ENCODE peak calls at places on chromosomes 1 and 21, in four cellular contexts. One of them, this sample, is unnamed. For H3K4me1, the result is how much of the 10 kb centered on the place peaks cover.

GRCh38 chr1:232423591-232423990 is 206.3 kb downstream of the SIPA1L2 start:
- DNase-seq in sigmoid colon: no peak
- DNase-seq in heart right ventricle: no peak
- DNase-seq in tibial artery: no peak
- DNase-seq in this sample: no peak

GRCh38 chr1:200041337-200042118 is 14.0 kb downstream of the NR5A2 start:
- DNase-seq in sigmoid colon: no peak
- DNase-seq in heart right ventricle: no peak
- DNase-seq in tibial artery: no peak
- DNase-seq in this sample: no peak

GRCh38 chr1:19028110-19028509 is 71.6 kb upstream of the IFFO2 start:
- DNase-seq in sigmoid colon: no peak
- DNase-seq in heart right ventricle: no peak
- DNase-seq in tibial artery: no peak
- DNase-seq in this sample: peak

GRCh38 chr1:222284466-222284865 is 263.4 kb downstream of the HHIPL2 start:
- DNase-seq in sigmoid colon: no peak
- DNase-seq in heart right ventricle: no peak
- DNase-seq in tibial artery: no peak
- DNase-seq in this sample: no peak

GRCh38 chr1:191851799-191852595 is 306.3 kb upstream of the RGS18 start:
- DNase-seq in sigmoid colon: no peak
- DNase-seq in heart right ventricle: no peak
- DNase-seq in tibial artery: no peak
- DNase-seq in this sample: peak

GRCh38 chr21:39712976-39713375 is 32.0 kb upstream of the IGSF5 start:
- DNase-seq in sigmoid colon: no peak
- DNase-seq in heart right ventricle: no peak
- DNase-seq in tibial artery: no peak
- DNase-seq in this sample: no peak

GRCh38 chr1:228048120-228048519 is 34.4 kb upstream of the ARF1 start:
- DNase-seq in sigmoid colon: no peak
- DNase-seq in heart right ventricle: no peak
- DNase-seq in tibial artery: no peak
- DNase-seq in this sample: no peak

GRCh38 chr1:160945079-160945478 is 9.5 kb downstream of the ITLN2 start:
- DNase-seq in sigmoid colon: no peak
- DNase-seq in heart right ventricle: no peak
- DNase-seq in tibial artery: no peak
- DNase-seq in this sample: no peak

GRCh38 chr1:204971700-204972336 is 71.2 kb upstream of the CNTN2 start:
- DNase-seq in sigmoid colon: no peak
- DNase-seq in heart right ventricle: no peak
- DNase-seq in tibial artery: no peak
- DNase-seq in this sample: peak

GRCh38 chr1:166925791-166926483 is 49.4 kb downstream of the ILDR2 start:
- DNase-seq in sigmoid colon: no peak
- DNase-seq in heart right ventricle: peak
- DNase-seq in tibial artery: no peak
- DNase-seq in this sample: no peak

GRCh38 chr1:229714964-229715603 is 89.0 kb downstream of the URB2 start:
- DNase-seq in sigmoid colon: no peak
- DNase-seq in heart right ventricle: no peak
- DNase-seq in tibial artery: no peak
- DNase-seq in this sample: peak

GRCh38 chr1:59669752-59670312 is 144.9 kb upstream of the HOOK1 start:
- DNase-seq in sigmoid colon: peak
- DNase-seq in heart right ventricle: peak
- DNase-seq in tibial artery: peak
- DNase-seq in this sample: no peak

GRCh38 chr1:41805771-41806471 is 112.8 kb downstream of the HIVEP3 start:
- DNase-seq in sigmoid colon: no peak
- DNase-seq in heart right ventricle: no peak
- DNase-seq in tibial artery: no peak
- DNase-seq in this sample: no peak

GRCh38 chr1:234649432-234650081 is 39.6 kb upstream of the IRF2BP2 start:
- DNase-seq in sigmoid colon: no peak
- DNase-seq in heart right ventricle: no peak
- DNase-seq in tibial artery: no peak
- DNase-seq in this sample: no peak

GRCh38 chr1:194338241-194338948 is 1152.0 kb upstream of the B3GALT2 start:
- DNase-seq in sigmoid colon: no peak
- DNase-seq in heart right ventricle: no peak
- DNase-seq in tibial artery: no peak
- DNase-seq in this sample: no peak

GRCh38 chr1:177286396-177286795 is 115.6 kb downstream of the BRINP2 start:
- DNase-seq in sigmoid colon: no peak
- DNase-seq in heart right ventricle: no peak
- DNase-seq in tibial artery: no peak
- DNase-seq in this sample: no peak

GRCh38 chr1:63753591-63753990 is 20.2 kb upstream of the ROR1 start:
- DNase-seq in sigmoid colon: no peak
- DNase-seq in heart right ventricle: no peak
- DNase-seq in tibial artery: no peak
- DNase-seq in this sample: no peak

GRCh38 chr21:25456672-25457071 is 150.6 kb downstream of the MRPL39 start:
- DNase-seq in sigmoid colon: no peak
- DNase-seq in heart right ventricle: no peak
- DNase-seq in tibial artery: no peak
- DNase-seq in this sample: no peak

GRCh38 chr1:156833598-156833997 is 16.9 kb upstream of the SH2D2A start:
- DNase-seq in sigmoid colon: no peak
- DNase-seq in heart right ventricle: no peak
- DNase-seq in tibial artery: no peak
- DNase-seq in this sample: no peak

GRCh38 chr1:93694833-93695232 is 13.2 kb upstream of the BCAR3 start:
- DNase-seq in sigmoid colon: no peak
- DNase-seq in heart right ventricle: no peak
- DNase-seq in tibial artery: no peak
- DNase-seq in this sample: no peak

GRCh38 chr1:162548170-162548569 is 13.4 kb upstream of the UAP1 start:
- DNase-seq in sigmoid colon: peak
- DNase-seq in heart right ventricle: peak
- DNase-seq in tibial artery: peak
- DNase-seq in this sample: no peak

GRCh38 chr1:30756545-30757195 is 904 bp downstream of the LAPTM5 start:
- DNase-seq in sigmoid colon: peak
- DNase-seq in heart right ventricle: peak
- DNase-seq in tibial artery: peak
- DNase-seq in this sample: no peak

GRCh38 chr1:85121744-85122143 is 73.4 kb upstream of the MCOLN3 start:
- DNase-seq in sigmoid colon: no peak
- DNase-seq in heart right ventricle: no peak
- DNase-seq in tibial artery: no peak
- DNase-seq in this sample: no peak

GRCh38 chr1:170931650-170932049 is 3.7 kb upstream of the MROH9 start:
- DNase-seq in sigmoid colon: no peak
- DNase-seq in heart right ventricle: no peak
- DNase-seq in tibial artery: no peak
- DNase-seq in this sample: no peak

GRCh38 chr1:111602974-111603373 is 16.6 kb upstream of the RAP1A start:
- DNase-seq in sigmoid colon: no peak
- DNase-seq in heart right ventricle: no peak
- DNase-seq in tibial artery: no peak
- DNase-seq in this sample: no peak

GRCh38 chr1:48105167-48105566 is 108.0 kb upstream of the TRABD2B start:
- DNase-seq in sigmoid colon: no peak
- DNase-seq in heart right ventricle: no peak
- DNase-seq in tibial artery: no peak
- DNase-seq in this sample: no peak

GRCh38 chr1:207088731-207089626 is at the start of gene C4BPB:
- DNase-seq in sigmoid colon: no peak
- DNase-seq in heart right ventricle: no peak
- DNase-seq in tibial artery: no peak
- DNase-seq in this sample: no peak

GRCh38 chr1:177975588-177976495 is 6.0 kb upstream of the SEC16B start:
- DNase-seq in sigmoid colon: no peak
- DNase-seq in heart right ventricle: no peak
- DNase-seq in tibial artery: no peak
- DNase-seq in this sample: no peak

GRCh38 chr1:154767315-154768240 is 102.5 kb downstream of the KCNN3 start:
- DNase-seq in sigmoid colon: peak
- DNase-seq in heart right ventricle: peak
- DNase-seq in tibial artery: no peak
- DNase-seq in this sample: peak

GRCh38 chr1:33244143-33244808 is 12.0 kb upstream of the ZNF362 start:
- DNase-seq in sigmoid colon: no peak
- DNase-seq in heart right ventricle: no peak
- DNase-seq in tibial artery: no peak
- DNase-seq in this sample: no peak

DNA sequence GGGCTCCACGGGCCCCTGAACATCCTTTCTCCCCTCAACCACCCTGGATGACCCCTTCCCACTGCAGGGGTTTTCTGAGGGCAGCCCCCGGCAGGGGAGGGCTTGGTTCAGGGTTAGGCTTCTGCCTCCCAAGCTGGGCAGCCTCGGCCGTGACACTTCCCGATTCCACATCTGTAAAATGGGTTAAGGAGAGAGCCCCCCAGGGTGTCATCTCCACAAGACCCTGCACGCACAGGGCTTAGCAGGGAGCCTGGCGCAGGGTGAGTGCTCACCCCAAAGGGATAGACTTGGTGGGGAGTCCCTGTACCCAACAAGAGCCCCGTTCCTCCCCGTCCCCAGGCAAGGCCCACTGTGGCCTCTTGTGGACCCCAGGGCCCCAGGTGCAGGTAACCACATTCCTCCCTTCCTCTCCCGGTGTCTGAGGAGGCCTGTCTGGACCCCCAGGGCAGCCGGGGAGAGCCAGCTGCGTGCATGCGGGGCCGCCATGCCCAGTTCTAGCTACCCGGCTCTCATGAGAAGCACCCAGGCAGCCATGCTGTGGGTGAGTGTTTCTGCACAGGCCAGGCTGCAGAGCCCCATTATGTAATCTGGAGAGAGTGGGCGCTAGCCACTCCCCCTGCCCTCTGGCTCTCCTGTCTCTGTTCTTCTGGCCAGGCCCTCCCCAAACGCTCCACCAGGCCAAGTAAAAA is 18.3 kb upstream of the PLEKHG5 start:
- DNase-seq in sigmoid colon: no peak
- DNase-seq in heart right ventricle: no peak
- DNase-seq in tibial artery: no peak
- DNase-seq in this sample: peak
- H3K4me1 ChIP-seq in sigmoid colon: under half
- H3K4me1 ChIP-seq in heart right ventricle: under half
- H3K4me1 ChIP-seq in tibial artery: under half
- H3K4me1 ChIP-seq in this sample: under half

DNA sequence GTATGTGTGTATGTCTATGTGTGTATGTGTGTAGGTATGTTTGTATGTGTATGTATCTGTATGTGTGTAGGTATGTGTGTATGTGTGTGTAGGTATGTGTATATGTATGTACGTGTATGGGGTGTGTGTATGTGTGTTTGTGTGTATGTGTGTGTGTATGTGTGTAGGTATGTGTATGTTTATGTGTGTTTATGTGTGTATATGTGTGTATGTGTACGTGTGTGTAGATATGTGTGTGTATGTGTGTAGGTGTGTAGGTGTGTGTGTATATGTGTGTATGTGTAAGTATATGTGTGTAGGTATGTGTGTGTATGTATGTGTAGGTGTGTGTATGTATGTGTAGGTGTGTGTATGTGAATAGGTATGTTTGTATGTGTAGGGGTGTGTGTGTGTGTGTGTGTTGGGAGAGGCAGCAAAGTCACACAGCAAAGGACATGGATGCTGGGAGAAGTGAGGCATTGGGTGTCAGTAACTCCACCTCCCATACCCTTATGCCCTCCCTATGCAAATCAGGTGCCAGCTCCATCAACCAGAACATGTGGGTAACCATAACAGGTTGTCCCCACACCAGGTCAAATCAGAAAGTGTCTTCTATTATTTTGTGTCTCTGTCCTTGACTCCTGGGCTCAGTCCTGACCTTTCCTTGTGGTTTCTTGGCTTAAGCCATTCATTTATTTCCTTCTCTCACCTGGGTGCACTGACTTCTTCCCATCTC is 15.0 kb upstream of the KCNAB2 start:
- DNase-seq in sigmoid colon: no peak
- DNase-seq in heart right ventricle: no peak
- DNase-seq in tibial artery: no peak
- DNase-seq in this sample: no peak
- H3K4me3 ChIP-seq in sigmoid colon: no peak
- H3K4me3 ChIP-seq in heart right ventricle: no peak
- H3K4me3 ChIP-seq in tibial artery: no peak
- H3K4me3 ChIP-seq in this sample: no peak

DNA sequence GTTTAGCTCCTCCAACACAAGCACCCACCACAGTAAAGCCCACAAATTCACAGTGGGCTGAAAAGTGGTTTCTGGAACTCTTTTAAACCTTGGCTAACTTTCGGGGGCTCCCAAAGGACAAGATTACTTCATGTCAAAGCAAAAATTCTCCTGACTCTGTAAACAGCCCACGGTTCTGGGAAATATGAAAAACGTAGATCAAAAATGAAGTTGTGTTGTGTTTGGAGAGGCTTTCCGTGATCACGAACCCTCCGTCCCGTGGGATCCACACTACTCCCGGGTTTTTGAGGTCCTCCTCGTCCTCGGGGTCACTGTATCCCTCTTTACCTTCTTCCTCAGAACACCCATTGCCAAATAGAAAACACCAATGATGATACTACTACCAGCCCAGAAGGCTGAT is 159.0 kb upstream of the RUNX1 start:
- DNase-seq in sigmoid colon: no peak
- DNase-seq in heart right ventricle: peak
- DNase-seq in tibial artery: peak
- DNase-seq in this sample: no peak
- H3K4me1 ChIP-seq in sigmoid colon: under half
- H3K4me1 ChIP-seq in heart right ventricle: under half
- H3K4me1 ChIP-seq in tibial artery: under half
- H3K4me1 ChIP-seq in this sample: under half

GRCh38 chr1:96538001-96538649 is 183.5 kb upstream of the PTBP2 start:
- DNase-seq in sigmoid colon: peak
- DNase-seq in heart right ventricle: peak
- DNase-seq in tibial artery: peak
- DNase-seq in this sample: no peak
- H3K4me3 ChIP-seq in sigmoid colon: no peak
- H3K4me3 ChIP-seq in heart right ventricle: no peak
- H3K4me3 ChIP-seq in tibial artery: no peak
- H3K4me3 ChIP-seq in this sample: no peak

GRCh38 chr21:44929242-44929798 is 8.6 kb upstream of the ITGB2 start:
- DNase-seq in sigmoid colon: no peak
- DNase-seq in heart right ventricle: no peak
- DNase-seq in tibial artery: no peak
- DNase-seq in this sample: no peak
- H3K4me1 ChIP-seq in sigmoid colon: under half
- H3K4me1 ChIP-seq in heart right ventricle: under half
- H3K4me1 ChIP-seq in tibial artery: under half
- H3K4me1 ChIP-seq in this sample: under half

This sample was measured in BE2C.